ENCODE peak calls at places on chromosomes 3 and 15, in eight cellular contexts. One of them, this sample, is unnamed.

GRCh38 chr3:186219211-186219638 is 110.3 kb upstream of the ETV5 start:
- DNase-seq in stimulated activated CD8-positive, alpha-beta memory T cell treated with anti-CD3 and anti-CD28 coated beads, Interleukin-12 subunit alpha, Interleukin-12 subunit beta, amount 100 ng/mL, for 1 hour: no peak
- DNase-seq in activated CD8-positive, alpha-beta memory T cell treated with anti-CD3 and anti-CD28 coated beads for 48 hours: no peak
- DNase-seq in esophagus squamous epithelium: no peak
- DNase-seq in LHCN-M2: no peak
- DNase-seq in ureter: no peak
- DNase-seq in GM13976: no peak
- DNase-seq in GM23248: no peak
- DNase-seq in this sample: no peak

GRCh38 chr3:124034016-124034808 is 42.3 kb upstream of the ROPN1 start:
- DNase-seq in esophagus squamous epithelium: no peak
- DNase-seq in LHCN-M2: no peak
- DNase-seq in stimulated activated CD8-positive, alpha-beta memory T cell treated with anti-CD3 and anti-CD28 coated beads, Interleukin-12 subunit alpha, Interleukin-12 subunit beta, amount 100 ng/mL, for 1 hour: no peak
- DNase-seq in GM13976: peak
- DNase-seq in ureter: no peak
- DNase-seq in GM23248: peak
- DNase-seq in activated CD8-positive, alpha-beta memory T cell treated with anti-CD3 and anti-CD28 coated beads for 48 hours: no peak
- DNase-seq in this sample: peak

GRCh38 chr3:128496019-128496601 is 3.1 kb upstream of the GATA2 start:
- DNase-seq in LHCN-M2: no peak
- DNase-seq in activated CD8-positive, alpha-beta memory T cell treated with anti-CD3 and anti-CD28 coated beads for 48 hours: no peak
- DNase-seq in stimulated activated CD8-positive, alpha-beta memory T cell treated with anti-CD3 and anti-CD28 coated beads, Interleukin-12 subunit alpha, Interleukin-12 subunit beta, amount 100 ng/mL, for 1 hour: no peak
- DNase-seq in GM13976: no peak
- DNase-seq in esophagus squamous epithelium: no peak
- DNase-seq in ureter: peak
- DNase-seq in GM23248: no peak
- DNase-seq in this sample: no peak

GRCh38 chr3:25355034-25355898 is 72.8 kb upstream of the RARB start:
- DNase-seq in ureter: no peak
- DNase-seq in esophagus squamous epithelium: no peak
- DNase-seq in GM23248: no peak
- DNase-seq in LHCN-M2: no peak
- DNase-seq in stimulated activated CD8-positive, alpha-beta memory T cell treated with anti-CD3 and anti-CD28 coated beads, Interleukin-12 subunit alpha, Interleukin-12 subunit beta, amount 100 ng/mL, for 1 hour: no peak
- DNase-seq in GM13976: no peak
- DNase-seq in activated CD8-positive, alpha-beta memory T cell treated with anti-CD3 and anti-CD28 coated beads for 48 hours: no peak
- DNase-seq in this sample: peak

GRCh38 chr3:180990494-180990893 is 958 bp upstream of the DNAJC19 start:
- DNase-seq in ureter: no peak
- DNase-seq in GM23248: no peak
- DNase-seq in LHCN-M2: no peak
- DNase-seq in esophagus squamous epithelium: no peak
- DNase-seq in activated CD8-positive, alpha-beta memory T cell treated with anti-CD3 and anti-CD28 coated beads for 48 hours: no peak
- DNase-seq in GM13976: no peak
- DNase-seq in stimulated activated CD8-positive, alpha-beta memory T cell treated with anti-CD3 and anti-CD28 coated beads, Interleukin-12 subunit alpha, Interleukin-12 subunit beta, amount 100 ng/mL, for 1 hour: no peak
- DNase-seq in this sample: no peak

GRCh38 chr3:42159706-42160472 is 68.7 kb downstream of the TRAK1 start:
- DNase-seq in stimulated activated CD8-positive, alpha-beta memory T cell treated with anti-CD3 and anti-CD28 coated beads, Interleukin-12 subunit alpha, Interleukin-12 subunit beta, amount 100 ng/mL, for 1 hour: peak
- DNase-seq in GM13976: peak
- DNase-seq in ureter: peak
- DNase-seq in GM23248: peak
- DNase-seq in LHCN-M2: peak
- DNase-seq in activated CD8-positive, alpha-beta memory T cell treated with anti-CD3 and anti-CD28 coated beads for 48 hours: no peak
- DNase-seq in esophagus squamous epithelium: no peak
- DNase-seq in this sample: peak

GRCh38 chr3:172138792-172139507 is 99.6 kb downstream of the FNDC3B start:
- DNase-seq in GM23248: peak
- DNase-seq in stimulated activated CD8-positive, alpha-beta memory T cell treated with anti-CD3 and anti-CD28 coated beads, Interleukin-12 subunit alpha, Interleukin-12 subunit beta, amount 100 ng/mL, for 1 hour: no peak
- DNase-seq in GM13976: peak
- DNase-seq in esophagus squamous epithelium: no peak
- DNase-seq in ureter: no peak
- DNase-seq in activated CD8-positive, alpha-beta memory T cell treated with anti-CD3 and anti-CD28 coated beads for 48 hours: no peak
- DNase-seq in LHCN-M2: peak
- DNase-seq in this sample: no peak

GRCh38 chr3:100073555-100074307 is 40.6 kb downstream of the FILIP1L start:
- DNase-seq in LHCN-M2: no peak
- DNase-seq in GM13976: no peak
- DNase-seq in esophagus squamous epithelium: no peak
- DNase-seq in activated CD8-positive, alpha-beta memory T cell treated with anti-CD3 and anti-CD28 coated beads for 48 hours: no peak
- DNase-seq in ureter: peak
- DNase-seq in GM23248: no peak
- DNase-seq in stimulated activated CD8-positive, alpha-beta memory T cell treated with anti-CD3 and anti-CD28 coated beads, Interleukin-12 subunit alpha, Interleukin-12 subunit beta, amount 100 ng/mL, for 1 hour: no peak
- DNase-seq in this sample: peak

GRCh38 chr15:100716456-100717085 is 114.2 kb downstream of the ASB7 start:
- DNase-seq in GM23248: no peak
- DNase-seq in esophagus squamous epithelium: no peak
- DNase-seq in ureter: peak
- DNase-seq in activated CD8-positive, alpha-beta memory T cell treated with anti-CD3 and anti-CD28 coated beads for 48 hours: no peak
- DNase-seq in LHCN-M2: no peak
- DNase-seq in stimulated activated CD8-positive, alpha-beta memory T cell treated with anti-CD3 and anti-CD28 coated beads, Interleukin-12 subunit alpha, Interleukin-12 subunit beta, amount 100 ng/mL, for 1 hour: no peak
- DNase-seq in GM13976: peak
- DNase-seq in this sample: no peak

GRCh38 chr3:125512135-125512920 is 7.7 kb downstream of the SNX4 start:
- DNase-seq in stimulated activated CD8-positive, alpha-beta memory T cell treated with anti-CD3 and anti-CD28 coated beads, Interleukin-12 subunit alpha, Interleukin-12 subunit beta, amount 100 ng/mL, for 1 hour: no peak
- DNase-seq in GM13976: peak
- DNase-seq in GM23248: peak
- DNase-seq in esophagus squamous epithelium: no peak
- DNase-seq in LHCN-M2: peak
- DNase-seq in ureter: no peak
- DNase-seq in activated CD8-positive, alpha-beta memory T cell treated with anti-CD3 and anti-CD28 coated beads for 48 hours: peak
- DNase-seq in this sample: peak

GRCh38 chr3:196726788-196727675 is 12.6 kb upstream of the PAK2 start:
- DNase-seq in activated CD8-positive, alpha-beta memory T cell treated with anti-CD3 and anti-CD28 coated beads for 48 hours: no peak
- DNase-seq in ureter: no peak
- DNase-seq in LHCN-M2: peak
- DNase-seq in GM13976: peak
- DNase-seq in stimulated activated CD8-positive, alpha-beta memory T cell treated with anti-CD3 and anti-CD28 coated beads, Interleukin-12 subunit alpha, Interleukin-12 subunit beta, amount 100 ng/mL, for 1 hour: no peak
- DNase-seq in esophagus squamous epithelium: no peak
- DNase-seq in GM23248: peak
- DNase-seq in this sample: peak

GRCh38 chr15:41483519-41483918 is 10.2 kb upstream of the ITPKA start:
- DNase-seq in esophagus squamous epithelium: no peak
- DNase-seq in GM13976: no peak
- DNase-seq in activated CD8-positive, alpha-beta memory T cell treated with anti-CD3 and anti-CD28 coated beads for 48 hours: no peak
- DNase-seq in LHCN-M2: no peak
- DNase-seq in stimulated activated CD8-positive, alpha-beta memory T cell treated with anti-CD3 and anti-CD28 coated beads, Interleukin-12 subunit alpha, Interleukin-12 subunit beta, amount 100 ng/mL, for 1 hour: no peak
- DNase-seq in GM23248: no peak
- DNase-seq in ureter: no peak
- DNase-seq in this sample: peak

GRCh38 chr3:48607519-48607918 is 1.9 kb downstream of the UQCRC1 start:
- DNase-seq in GM23248: peak
- DNase-seq in GM13976: no peak
- DNase-seq in stimulated activated CD8-positive, alpha-beta memory T cell treated with anti-CD3 and anti-CD28 coated beads, Interleukin-12 subunit alpha, Interleukin-12 subunit beta, amount 100 ng/mL, for 1 hour: no peak
- DNase-seq in esophagus squamous epithelium: no peak
- DNase-seq in LHCN-M2: no peak
- DNase-seq in ureter: no peak
- DNase-seq in activated CD8-positive, alpha-beta memory T cell treated with anti-CD3 and anti-CD28 coated beads for 48 hours: no peak
- DNase-seq in this sample: peak

GRCh38 chr3:190225186-190225692 is 97.0 kb downstream of the CLDN1 start:
- DNase-seq in stimulated activated CD8-positive, alpha-beta memory T cell treated with anti-CD3 and anti-CD28 coated beads, Interleukin-12 subunit alpha, Interleukin-12 subunit beta, amount 100 ng/mL, for 1 hour: no peak
- DNase-seq in GM23248: peak
- DNase-seq in esophagus squamous epithelium: no peak
- DNase-seq in GM13976: no peak
- DNase-seq in activated CD8-positive, alpha-beta memory T cell treated with anti-CD3 and anti-CD28 coated beads for 48 hours: no peak
- DNase-seq in LHCN-M2: peak
- DNase-seq in ureter: no peak
- DNase-seq in this sample: no peak

This sample was measured in osteoblast.